ENCODE peak calls at places on chromosomes 3 and 15, in five cellular contexts. M is activated CD8-positive, alpha-beta memory T cell treated with anti-CD3 and anti-CD28 coated beads for 48 hours; G is ACHN; J is EL; B is bronchial epithelial cell. S is an unnamed sample.

GRCh38 chr15:52797625-52798501 is 7.7 kb upstream of the ONECUT1 start:
- DNase-seq in M (no peak), G (no peak), J (no peak), B (no peak), S (no peak)

GRCh38 chr3:58654466-58654865 is 12.1 kb downstream of the FAM3D start:
- DNase-seq in M (no peak), G (no peak), J (no peak), B (no peak), S (no peak)

GRCh38 chr15:36757189-36757814 is 177.9 kb downstream of the CDIN1 start:
- DNase-seq in M (no peak), G (no peak), J (peak), B (peak), S (no peak)

GRCh38 chr3:86982883-86983282 is 8.1 kb downstream of the VGLL3 start:
- DNase-seq in M (no peak), G (no peak), J (peak), B (no peak), S (no peak)

GRCh38 chr3:21752749-21753347 is 1.8 kb upstream of the ZNF385D start:
- DNase-seq in M (no peak), G (peak), J (peak), B (peak), S (no peak)

GRCh38 chr3:66592061-66592875 is 91.4 kb upstream of the LRIG1 start:
- DNase-seq in M (no peak), G (no peak), J (no peak), B (no peak), S (no peak)

GRCh38 chr15:66897971-66898370 is 167.4 kb upstream of the SMAD3 start:
- DNase-seq in M (no peak), G (no peak), J (no peak), B (no peak), S (no peak)

GRCh38 chr3:134330895-134331810 is 43.1 kb downstream of the AMOTL2 start:
- DNase-seq in M (no peak), G (peak), J (peak), B (peak), S (no peak)

GRCh38 chr3:152547153-152547552 is 278.4 kb downstream of the MBNL1 start:
- DNase-seq in M (no peak), G (no peak), J (no peak), B (no peak), S (no peak)

GRCh38 chr3:149224736-149225594 is 3.3 kb upstream of the CP start:
- DNase-seq in M (no peak), G (peak), J (peak), B (peak), S (no peak)

GRCh38 chr3:13376091-13376490 is 44.0 kb downstream of the NUP210 start:
- DNase-seq in M (no peak), G (no peak), J (no peak), B (no peak), S (no peak)

GRCh38 chr3:27545061-27545460 is 60.9 kb upstream of the SLC4A7 start:
- DNase-seq in M (no peak), G (no peak), J (peak), B (peak), S (no peak)

GRCh38 chr15:56812255-56812654 is 78.9 kb upstream of the ZNF280D start:
- DNase-seq in M (no peak), G (no peak), J (no peak), B (no peak), S (no peak)

GRCh38 chr3:30539772-30540171 is 66.6 kb upstream of the TGFBR2 start:
- DNase-seq in M (no peak), G (no peak), J (peak), B (peak), S (no peak)

GRCh38 chr15:93059442-93059841 is 29.6 kb downstream of the RGMA start:
- DNase-seq in M (no peak), G (no peak), J (no peak), B (no peak), S (no peak)

GRCh38 chr3:15011174-15011573 is 53.9 kb downstream of the MRPS25 start:
- DNase-seq in M (no peak), G (no peak), J (no peak), B (peak), S (no peak)